ENCODE peak calls at places on chromosomes 3 and 15, in six cellular contexts. One of them, this sample, is unnamed.

GRCh38 chr3:114221165-114221880 is 16.1 kb downstream of the ZNF80 start:
- DNase-seq in kidney epithelial cell: no peak
- DNase-seq in lower leg skin: no peak
- DNase-seq in AG08395: no peak
- DNase-seq in stimulated activated CD4-positive, alpha-beta T cell treated with anti-CD3 and anti-CD28 coated beads, Interleukin-2, amount 100 ng/mL, for 48 hours: no peak
- DNase-seq in aorta: no peak
- DNase-seq in this sample: no peak

GRCh38 chr3:62193586-62194345 is 179.6 kb downstream of the FEZF2 start:
- DNase-seq in kidney epithelial cell: no peak
- DNase-seq in stimulated activated CD4-positive, alpha-beta T cell treated with anti-CD3 and anti-CD28 coated beads, Interleukin-2, amount 100 ng/mL, for 48 hours: no peak
- DNase-seq in lower leg skin: no peak
- DNase-seq in AG08395: no peak
- DNase-seq in aorta: no peak
- DNase-seq in this sample: no peak

GRCh38 chr3:38755130-38755529 is 60.9 kb downstream of the SCN10A start:
- DNase-seq in stimulated activated CD4-positive, alpha-beta T cell treated with anti-CD3 and anti-CD28 coated beads, Interleukin-2, amount 100 ng/mL, for 48 hours: no peak
- DNase-seq in AG08395: no peak
- DNase-seq in kidney epithelial cell: no peak
- DNase-seq in lower leg skin: no peak
- DNase-seq in aorta: no peak
- DNase-seq in this sample: no peak

GRCh38 chr3:195859061-195859845 is 47.5 kb upstream of the MUC4 start:
- DNase-seq in aorta: peak
- DNase-seq in lower leg skin: peak
- DNase-seq in AG08395: peak
- DNase-seq in stimulated activated CD4-positive, alpha-beta T cell treated with anti-CD3 and anti-CD28 coated beads, Interleukin-2, amount 100 ng/mL, for 48 hours: peak
- DNase-seq in kidney epithelial cell: no peak
- DNase-seq in this sample: no peak

GRCh38 chr15:25184356-25185155 is 229.8 kb downstream of the SNRPN start:
- DNase-seq in aorta: peak
- DNase-seq in kidney epithelial cell: no peak
- DNase-seq in stimulated activated CD4-positive, alpha-beta T cell treated with anti-CD3 and anti-CD28 coated beads, Interleukin-2, amount 100 ng/mL, for 48 hours: no peak
- DNase-seq in AG08395: no peak
- DNase-seq in lower leg skin: no peak
- DNase-seq in this sample: no peak

GRCh38 chr3:69628956-69629355 is 110.3 kb upstream of the MITF start:
- DNase-seq in AG08395: no peak
- DNase-seq in kidney epithelial cell: no peak
- DNase-seq in stimulated activated CD4-positive, alpha-beta T cell treated with anti-CD3 and anti-CD28 coated beads, Interleukin-2, amount 100 ng/mL, for 48 hours: no peak
- DNase-seq in lower leg skin: no peak
- DNase-seq in aorta: no peak
- DNase-seq in this sample: no peak

GRCh38 chr3:118817748-118818165 is 216.9 kb downstream of the IGSF11 start:
- DNase-seq in lower leg skin: no peak
- DNase-seq in kidney epithelial cell: peak
- DNase-seq in AG08395: peak
- DNase-seq in aorta: no peak
- DNase-seq in stimulated activated CD4-positive, alpha-beta T cell treated with anti-CD3 and anti-CD28 coated beads, Interleukin-2, amount 100 ng/mL, for 48 hours: peak
- DNase-seq in this sample: peak

GRCh38 chr3:129039271-129040038 is 21.1 kb upstream of the GP9 start:
- DNase-seq in aorta: no peak
- DNase-seq in stimulated activated CD4-positive, alpha-beta T cell treated with anti-CD3 and anti-CD28 coated beads, Interleukin-2, amount 100 ng/mL, for 48 hours: no peak
- DNase-seq in lower leg skin: no peak
- DNase-seq in AG08395: no peak
- DNase-seq in kidney epithelial cell: no peak
- DNase-seq in this sample: no peak

GRCh38 chr15:45521596-45522167 is 873 bp downstream of the SLC30A4 start:
- DNase-seq in AG08395: no peak
- DNase-seq in stimulated activated CD4-positive, alpha-beta T cell treated with anti-CD3 and anti-CD28 coated beads, Interleukin-2, amount 100 ng/mL, for 48 hours: no peak
- DNase-seq in lower leg skin: no peak
- DNase-seq in aorta: no peak
- DNase-seq in kidney epithelial cell: no peak
- DNase-seq in this sample: peak

This sample was measured in epithelial cell of prostate.